ENCODE peak calls at places on chromosomes 5 and 9, in five cellular contexts. Z is K562, R is A673, U is foreskin fibroblast, O is endothelial cell. T is an unnamed sample.

GRCh38 chr5:40224421-40224820 is 455.3 kb upstream of the PTGER4 start:
- DNase-seq in Z (no peak), R (no peak), U (peak), O (no peak), T (no peak)

GRCh38 chr5:125205604-125206221 is 459.3 kb upstream of the ZNF608 start:
- DNase-seq in Z (no peak), R (no peak), U (no peak), O (no peak), T (no peak)

GRCh38 chr5:179128041-179128365 is 67.8 kb downstream of the ZNF354C start:
- DNase-seq in Z (no peak), R (no peak), U (no peak), O (no peak), T (no peak)

GRCh38 chr5:151585970-151586369 is 5.2 kb downstream of the FAT2 start:
- DNase-seq in Z (no peak), R (no peak), U (peak), O (no peak), T (no peak)

GRCh38 chr9:35605336-35606137 is 475 bp downstream of the TESK1 start:
- DNase-seq in Z (peak), R (peak), U (peak), O (peak), T (no peak)

GRCh38 chr5:172443441-172444109 is 10.8 kb downstream of the SH3PXD2B start:
- DNase-seq in Z (peak), R (peak), U (peak), O (no peak), T (peak)

GRCh38 chr5:176700239-176700847 is 53.1 kb downstream of the TSPAN17 start:
- DNase-seq in Z (peak), R (peak), U (no peak), O (peak), T (no peak)

GRCh38 chr5:127876384-127876783 is 173.2 kb downstream of the CCDC192 start:
- DNase-seq in Z (no peak), R (no peak), U (no peak), O (no peak), T (no peak)

GRCh38 chr5:105735704-105736103 is 1935.0 kb downstream of the EFNA5 start:
- DNase-seq in Z (no peak), R (no peak), U (peak), O (no peak), T (no peak)

GRCh38 chr5:103375356-103375755 is 116.8 kb downstream of the MACIR start:
- DNase-seq in Z (peak), R (peak), U (peak), O (no peak), T (no peak)

GRCh38 chr9:122580360-122580759 is 2.8 kb downstream of the OR1L8 start:
- DNase-seq in Z (peak), R (no peak), U (peak), O (no peak), T (no peak)

GRCh38 chr5:136560111-136560510 is 194.8 kb upstream of the TRPC7 start:
- DNase-seq in Z (no peak), R (no peak), U (no peak), O (no peak), T (no peak)

GRCh38 chr9:132622144-132622543 is 39.7 kb downstream of the BARHL1 start:
- DNase-seq in Z (no peak), R (peak), U (peak), O (no peak), T (no peak)

GRCh38 chr5:86665984-86666760 is 48.4 kb downstream of the COX7C start:
- DNase-seq in Z (no peak), R (no peak), U (no peak), O (no peak), T (no peak)

GRCh38 chr5:35853652-35854051 is 3.0 kb upstream of the IL7R start:
- DNase-seq in Z (no peak), R (no peak), U (no peak), O (no peak), T (no peak)

GRCh38 chr5:1169608-1170115 is 31.7 kb upstream of the SLC6A19 start:
- DNase-seq in Z (no peak), R (no peak), U (no peak), O (no peak), T (no peak)

GRCh38 chr9:119278138-119278537 is 91.1 kb downstream of the BRINP1 start:
- DNase-seq in Z (no peak), R (no peak), U (no peak), O (no peak), T (no peak)

GRCh38 chr5:75044406-75044805 is 8.0 kb downstream of the GCNT4 start:
- DNase-seq in Z (no peak), R (no peak), U (no peak), O (no peak), T (no peak)

GRCh38 chr5:34735436-34736426 is 79.6 kb downstream of the RAI14 start:
- DNase-seq in Z (no peak), R (no peak), U (no peak), O (no peak), T (no peak)

GRCh38 chr5:502325-503079 is 21.7 kb downstream of the SLC9A3 start:
- DNase-seq in Z (no peak), R (no peak), U (no peak), O (no peak), T (no peak)

GRCh38 chr9:14271078-14271673 is 42.8 kb downstream of the NFIB start:
- DNase-seq in Z (no peak), R (peak), U (peak), O (no peak), T (no peak)

GRCh38 chr5:178625679-178626483 is 969 bp downstream of the CLK4 start:
- DNase-seq in Z (peak), R (no peak), U (peak), O (no peak), T (no peak)

GRCh38 chr5:38184627-38185026 is 73.7 kb upstream of the EGFLAM start:
- DNase-seq in Z (no peak), R (no peak), U (no peak), O (no peak), T (no peak)

GRCh38 chr5:38188591-38188990 is 69.8 kb upstream of the EGFLAM start:
- DNase-seq in Z (no peak), R (no peak), U (no peak), O (no peak), T (no peak)

GRCh38 chr5:38187532-38187931 is 70.8 kb upstream of the EGFLAM start:
- DNase-seq in Z (no peak), R (no peak), U (no peak), O (no peak), T (no peak)

GRCh38 chr5:38182991-38183390 is 75.4 kb upstream of the EGFLAM start:
- DNase-seq in Z (no peak), R (no peak), U (no peak), O (no peak), T (no peak)
- TF ChIP-seq CTCF in Z (no peak), R (no peak), U (no peak), O (no peak), T (no peak)

DNA sequence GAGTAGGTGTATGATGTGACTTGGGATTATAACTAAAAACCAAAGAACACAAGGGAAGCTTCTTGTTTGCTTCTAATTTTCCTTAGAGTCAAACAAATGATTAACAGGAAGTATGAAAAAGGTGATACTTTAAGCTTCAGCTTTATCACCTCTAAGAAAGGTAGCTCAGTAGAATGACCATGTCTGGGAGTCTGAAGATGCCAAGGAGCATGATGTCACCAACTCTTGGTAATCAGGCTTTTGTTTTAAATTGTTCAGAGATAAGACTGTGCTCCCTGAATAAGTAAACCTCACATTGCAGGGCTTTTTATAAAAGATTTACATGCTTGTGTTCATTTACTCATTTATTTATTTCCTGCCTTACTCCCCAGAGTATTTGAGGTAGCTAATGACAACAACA is 169.9 kb downstream of the FER start:
- DNase-seq in Z (no peak), R (no peak), U (no peak), O (no peak), T (no peak)
- TF ChIP-seq CTCF in Z (no peak), R (no peak), U (no peak), O (no peak), T (no peak)

GRCh38 chr5:31496301-31496700 is 35.6 kb downstream of the DROSHA start:
- DNase-seq in Z (no peak), R (no peak), U (peak), O (no peak), T (no peak)
- TF ChIP-seq CTCF in Z (no peak), R (no peak), U (no peak), O (no peak), T (no peak)

DNA sequence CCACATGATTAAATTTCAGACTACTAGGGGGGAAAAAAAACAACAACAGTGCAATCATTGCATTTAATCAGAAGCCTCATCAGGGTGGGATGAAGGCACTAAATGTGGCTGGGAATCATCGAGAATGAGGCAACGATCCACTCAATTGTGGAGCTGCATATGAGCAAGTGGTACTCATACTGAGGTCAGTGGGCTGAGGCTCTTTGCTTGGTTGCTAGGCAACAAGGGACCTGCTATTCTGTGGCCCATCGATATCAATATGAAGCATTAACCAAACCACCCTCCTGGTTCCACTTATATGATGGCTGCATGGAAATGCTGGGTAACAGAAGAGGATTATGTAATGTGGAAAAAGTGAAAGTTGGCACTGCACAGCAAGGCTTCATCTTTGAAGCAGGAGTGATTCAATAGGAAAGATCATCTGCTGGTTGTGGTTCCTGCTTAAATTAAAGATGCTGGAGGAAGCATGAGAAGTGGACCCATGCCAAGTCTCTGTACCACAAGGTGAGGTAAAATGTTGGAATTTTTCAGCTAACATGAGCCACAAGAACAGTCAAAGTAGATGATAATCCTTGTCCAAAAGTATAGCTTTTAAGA is 159.8 kb upstream of the HMHB1 start:
- DNase-seq in Z (no peak), R (no peak), U (no peak), O (no peak), T (no peak)
- TF ChIP-seq CTCF in Z (no peak), R (no peak), U (no peak), O (no peak), T (no peak)

GRCh38 chr5:115243412-115243811 is 19.3 kb downstream of the PGGT1B start:
- DNase-seq in Z (no peak), R (no peak), U (no peak), O (no peak), T (no peak)

GRCh38 chr5:115241881-115242642 is 20.6 kb downstream of the PGGT1B start:
- DNase-seq in Z (no peak), R (no peak), U (no peak), O (no peak), T (no peak)

GRCh38 chr5:115246361-115246991 is 16.2 kb downstream of the PGGT1B start:
- DNase-seq in Z (peak), R (peak), U (peak), O (no peak), T (no peak)
- TF ChIP-seq CTCF in Z (peak), R (peak), U (peak), O (peak), T (no peak)

GRCh38 chr5:43251754-43252153 is 59.7 kb downstream of the NIM1K start:
- DNase-seq in Z (no peak), R (no peak), U (no peak), O (no peak), T (no peak)

GRCh38 chr5:43243270-43243669 is 51.2 kb downstream of the NIM1K start:
- DNase-seq in Z (no peak), R (no peak), U (no peak), O (no peak), T (no peak)

GRCh38 chr5:43244823-43245565 is 53.0 kb downstream of the NIM1K start:
- DNase-seq in Z (no peak), R (no peak), U (no peak), O (no peak), T (no peak)

GRCh38 chr5:43242196-43242595 is 50.2 kb downstream of the NIM1K start:
- DNase-seq in Z (no peak), R (no peak), U (no peak), O (no peak), T (no peak)

GRCh38 chr5:43245724-43246385 is 53.8 kb downstream of the NIM1K start:
- DNase-seq in Z (no peak), R (no peak), U (no peak), O (no peak), T (no peak)
- TF ChIP-seq CTCF in Z (no peak), R (no peak), U (no peak), O (no peak), T (no peak)

GRCh38 chr9:82565188-82565966 is 497.6 kb downstream of the RASEF start:
- DNase-seq in Z (no peak), R (no peak), U (no peak), O (no peak), T (no peak)

GRCh38 chr9:82571540-82571939 is 491.4 kb downstream of the RASEF start:
- DNase-seq in Z (no peak), R (no peak), U (no peak), O (no peak), T (no peak)

GRCh38 chr9:82574911-82575310 is 488.0 kb downstream of the RASEF start:
- DNase-seq in Z (no peak), R (no peak), U (no peak), O (no peak), T (no peak)

DNA sequence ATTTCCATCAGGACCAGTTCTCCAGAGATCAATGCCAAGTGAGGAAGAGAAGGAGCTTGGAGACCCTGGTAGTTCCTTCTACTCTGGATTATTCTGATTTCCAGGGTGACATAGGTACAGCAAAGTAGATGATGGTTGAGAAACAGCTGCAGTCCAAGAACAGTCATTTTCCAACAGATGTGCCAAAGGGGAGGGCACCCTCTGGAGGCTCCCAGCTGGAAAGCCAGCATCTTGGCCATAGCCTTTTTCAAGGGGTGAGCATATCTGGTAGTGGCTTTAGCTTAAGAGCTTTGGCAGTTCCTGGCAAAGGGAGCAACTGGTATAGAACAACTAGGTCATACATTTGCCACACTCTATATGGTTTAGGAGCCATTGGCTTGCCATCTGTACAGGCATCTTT is 492.7 kb downstream of the RASEF start:
- DNase-seq in Z (no peak), R (no peak), U (peak), O (no peak), T (no peak)
- TF ChIP-seq CTCF in Z (no peak), R (no peak), U (no peak), O (no peak), T (no peak)

DNA sequence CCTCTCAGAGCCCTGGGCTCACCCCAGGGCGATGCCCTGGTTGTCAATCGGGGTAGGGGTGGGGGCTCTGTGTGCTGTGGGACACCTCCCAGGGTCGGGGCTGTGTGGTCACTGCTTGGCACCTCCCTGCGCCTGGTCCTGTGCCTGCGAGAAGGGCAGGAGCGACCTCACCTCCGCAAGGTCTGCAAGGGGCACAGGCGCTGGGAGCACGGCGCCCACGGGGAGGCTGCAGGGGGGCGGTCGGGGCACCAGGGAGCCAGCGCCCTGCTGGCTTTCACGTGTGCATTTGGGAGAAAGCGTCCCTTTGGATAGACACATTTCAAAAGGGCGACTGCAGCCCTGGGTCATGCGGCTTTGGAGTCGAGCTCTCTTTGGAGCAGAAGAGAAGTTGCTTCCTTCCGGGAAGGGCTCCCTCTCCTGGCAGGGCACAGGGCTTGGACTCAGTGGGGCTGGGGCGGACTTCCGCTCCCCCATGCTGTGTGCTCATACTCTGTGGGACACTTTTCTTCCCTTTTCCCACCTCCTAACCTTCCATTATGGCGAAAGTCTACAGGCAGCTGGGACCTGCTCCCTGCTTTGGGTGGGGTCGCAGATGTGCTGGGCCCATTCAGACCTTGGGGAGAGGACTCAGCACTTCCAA is 52.8 kb upstream of the SLC28A3 start:
- DNase-seq in Z (no peak), R (no peak), U (no peak), O (no peak), T (no peak)
- TF ChIP-seq CTCF in Z (peak), R (peak), U (no peak), O (no peak), T (no peak)